ENCODE peak calls at places on chromosomes 11 and 22, in five cellular contexts. X is A549, A is left ventricle myocardium inferior, N is SK-N-SH, J is fibroblast of the aortic adventitia. O is an unnamed sample.

GRCh38 chr11:465896-466538 is 15.9 kb downstream of the PTDSS2 start:
- DNase-seq in X (no peak), A (no peak), N (no peak), J (no peak), O (no peak)

GRCh38 chr11:74460481-74461154 is 6.7 kb downstream of the KCNE3 start:
- DNase-seq in X (peak), A (no peak), N (no peak), J (peak), O (peak)

GRCh38 chr11:72135891-72136676 is 559 bp downstream of the FOLR3 start:
- DNase-seq in X (no peak), A (no peak), N (no peak), J (no peak), O (no peak)

GRCh38 chr22:37462983-37463382 is 23.2 kb downstream of the MFNG start:
- DNase-seq in X (no peak), A (no peak), N (no peak), J (peak), O (peak)

GRCh38 chr11:128323381-128323780 is 264.0 kb downstream of the ETS1 start:
- DNase-seq in X (peak), A (no peak), N (no peak), J (peak), O (peak)

GRCh38 chr11:116232364-116232801 is 540.4 kb downstream of the BUD13 start:
- DNase-seq in X (no peak), A (no peak), N (no peak), J (no peak), O (no peak)

GRCh38 chr11:48103621-48104561 is 112.7 kb upstream of the OR4B1 start:
- DNase-seq in X (peak), A (no peak), N (no peak), J (no peak), O (no peak)

GRCh38 chr11:12287374-12288211 is 89.8 kb upstream of the PARVA start:
- DNase-seq in X (peak), A (no peak), N (peak), J (peak), O (peak)

GRCh38 chr11:12200359-12201015 is 90.1 kb downstream of the MICAL2 start:
- DNase-seq in X (no peak), A (peak), N (peak), J (peak), O (peak)

GRCh38 chr11:1194977-1195689 is 27.7 kb upstream of the MUC5B start:
- DNase-seq in X (no peak), A (peak), N (peak), J (no peak), O (no peak)

GRCh38 chr22:44587004-44587793 is 89.2 kb upstream of the RTL6 start:
- DNase-seq in X (peak), A (peak), N (no peak), J (peak), O (no peak)

GRCh38 chr22:36977947-36978660 is 41.1 kb downstream of the TST start:
- DNase-seq in X (peak), A (peak), N (peak), J (peak), O (peak)

GRCh38 chr11:36155770-36156485 is 133.3 kb downstream of the COMMD9 start:
- DNase-seq in X (no peak), A (no peak), N (no peak), J (peak), O (peak)

GRCh38 chr11:117070016-117070415 is 28.2 kb downstream of the SIK3 start:
- DNase-seq in X (no peak), A (no peak), N (no peak), J (peak), O (peak)

GRCh38 chr11:82889133-82890001 is 10.9 kb downstream of the PRCP start:
- DNase-seq in X (no peak), A (no peak), N (no peak), J (peak), O (peak)

GRCh38 chr11:117900144-117900651 is 23.7 kb upstream of the FXYD6 start:
- DNase-seq in X (no peak), A (no peak), N (no peak), J (no peak), O (no peak)

GRCh38 chr11:117281159-117281558 is 10.0 kb upstream of the BACE1-AS start:
- DNase-seq in X (peak), A (no peak), N (no peak), J (peak), O (peak)

GRCh38 chr11:45884596-45885185 is 760 bp upstream of the MAPK8IP1 start:
- DNase-seq in X (no peak), A (no peak), N (no peak), J (no peak), O (no peak)

GRCh38 chr11:94049351-94049750 is 28.2 kb downstream of the HEPHL1 start:
- DNase-seq in X (no peak), A (no peak), N (no peak), J (no peak), O (no peak)

GRCh38 chr11:8811571-8811970 is 99.4 kb upstream of the AKIP1 start:
- DNase-seq in X (no peak), A (no peak), N (no peak), J (peak), O (no peak)

GRCh38 chr11:65491614-65492386 is 7.0 kb upstream of the MALAT1 start:
- DNase-seq in X (peak), A (peak), N (no peak), J (peak), O (peak)

GRCh38 chr11:1195690-1196515 is 27.0 kb upstream of the MUC5B start:
- DNase-seq in X (no peak), A (peak), N (peak), J (no peak), O (no peak)

GRCh38 chr11:74307409-74307808 is 4.0 kb downstream of the P4HA3 start:
- DNase-seq in X (no peak), A (no peak), N (peak), J (peak), O (peak)

DNA sequence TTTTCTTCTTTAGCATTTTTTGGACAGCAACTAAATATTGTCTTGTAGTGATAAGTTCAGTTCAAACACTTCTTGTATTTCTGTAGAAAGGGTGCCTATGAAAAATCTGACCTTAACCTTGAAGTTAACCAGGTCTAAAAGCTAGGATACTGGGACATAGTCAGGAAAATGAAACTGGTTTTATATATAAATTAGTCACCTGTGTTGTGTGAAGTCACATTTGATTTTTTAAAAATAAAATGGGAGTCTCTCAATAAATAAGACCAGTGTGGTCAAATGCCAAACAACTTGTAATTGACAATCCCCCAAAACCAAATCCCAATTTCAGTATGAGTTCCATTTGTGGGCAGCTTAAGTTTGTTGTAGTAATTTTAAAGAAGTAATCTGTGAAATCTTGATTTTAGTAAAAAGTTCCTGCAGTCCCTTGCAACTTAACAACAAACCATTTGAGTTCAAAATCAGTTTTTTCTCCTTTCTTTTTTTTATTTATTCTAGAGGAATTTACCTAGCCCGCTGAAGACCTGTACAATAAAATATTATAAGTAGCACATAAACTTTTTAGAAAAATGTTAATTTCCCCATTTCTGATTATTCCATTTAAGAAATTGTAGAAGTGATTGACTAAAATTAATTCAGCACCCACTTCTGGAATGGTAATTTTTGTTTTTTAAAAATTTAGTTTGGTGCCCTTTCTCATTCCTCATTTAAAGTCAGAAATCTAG is 84.4 kb upstream of the PPARA start:
- DNase-seq in X (no peak), A (no peak), N (no peak), J (peak), O (peak)
- H3K4me3 ChIP-seq in X (peak), A (peak), N (peak), J (peak), O (peak)

GRCh38 chr22:46390652-46391301 is 55.3 kb downstream of the TRMU start:
- DNase-seq in X (no peak), A (peak), N (peak), J (peak), O (peak)
- TF ChIP-seq CTCF in X (no peak), A (peak), N (peak), J (peak), O (peak)

DNA sequence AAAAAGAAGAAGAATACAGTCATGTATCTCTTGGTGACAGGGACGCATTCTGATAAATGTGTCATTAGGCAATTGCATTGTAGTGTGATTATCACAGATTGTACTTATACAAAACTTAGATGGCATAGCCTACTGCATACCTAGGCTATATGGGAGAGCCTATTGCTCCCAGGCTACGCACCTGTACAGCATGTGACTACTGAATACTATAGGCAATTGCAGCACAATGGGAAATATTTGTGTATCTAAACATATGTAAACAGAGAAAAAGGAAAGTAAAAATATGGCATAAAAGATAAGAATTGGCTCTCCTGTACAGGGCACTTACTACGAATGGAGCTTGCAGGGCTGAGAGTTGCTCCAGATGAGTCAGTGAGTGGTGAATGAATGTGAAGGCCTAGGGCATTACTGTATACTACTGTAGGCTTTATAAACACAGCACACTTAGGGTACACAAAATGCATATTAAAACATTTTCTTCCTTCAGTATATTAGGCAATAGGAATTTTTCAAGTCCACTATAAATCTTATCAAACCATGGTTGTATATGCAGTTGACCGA is 13.2 kb downstream of the APOL6 start:
- DNase-seq in X (no peak), A (no peak), N (no peak), J (peak), O (no peak)
- H3K4me3 ChIP-seq in X (no peak), A (no peak), N (no peak), J (no peak), O (no peak)

DNA sequence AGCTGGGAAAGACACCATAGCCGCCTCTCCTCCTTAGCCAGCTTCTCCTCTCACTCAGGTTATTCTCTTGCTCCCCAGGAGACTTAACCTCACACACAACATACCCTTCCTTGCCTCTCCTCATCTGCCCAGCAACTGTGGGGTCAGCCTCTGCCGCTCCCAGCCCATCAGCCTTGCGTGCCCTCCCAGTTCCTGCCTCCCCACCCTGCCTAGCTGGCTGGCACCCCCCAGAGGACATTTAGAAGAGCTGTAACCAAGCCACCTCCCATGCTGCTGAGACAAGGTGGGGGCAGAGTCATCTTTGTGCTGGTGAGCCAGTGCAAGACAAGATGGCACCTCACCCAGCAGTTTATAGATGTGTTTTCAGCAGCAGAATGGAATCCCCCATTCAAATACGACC is 38.2 kb downstream of the TOM1 start:
- DNase-seq in X (no peak), A (no peak), N (no peak), J (no peak), O (no peak)
- TF ChIP-seq CTCF in X (no peak), A (no peak), N (no peak), J (no peak), O (no peak)

DNA sequence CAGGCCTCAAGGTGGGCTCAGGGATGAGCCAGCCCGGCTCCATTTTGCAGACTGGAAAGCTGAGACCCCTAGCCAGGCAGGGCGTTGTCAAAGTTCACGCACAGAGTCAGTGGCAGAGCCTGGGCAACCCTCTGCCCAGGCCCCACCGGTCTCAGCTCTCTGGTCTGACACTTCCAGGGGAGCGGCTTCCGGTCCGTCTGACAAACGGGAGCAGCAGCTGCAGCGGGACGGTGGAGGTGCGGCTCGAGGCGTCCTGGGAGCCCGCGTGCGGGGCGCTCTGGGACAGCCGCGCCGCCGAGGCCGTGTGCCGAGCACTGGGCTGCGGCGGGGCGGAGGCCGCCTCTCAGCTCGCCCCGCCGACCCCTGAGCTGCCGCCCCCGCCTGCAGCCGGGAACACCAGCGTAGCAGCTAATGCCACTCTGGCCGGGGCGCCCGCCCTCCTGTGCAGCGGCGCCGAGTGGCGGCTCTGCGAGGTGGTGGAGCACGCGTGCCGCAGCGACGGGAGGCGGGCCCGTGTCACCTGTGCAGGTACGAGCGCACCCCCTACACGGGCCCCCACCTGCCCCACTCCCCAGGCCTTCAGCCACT is 36.0 kb downstream of the CD6 start:
- DNase-seq in X (no peak), A (no peak), N (peak), J (no peak), O (no peak)
- H3K4me3 ChIP-seq in X (peak), A (peak), N (peak), J (no peak), O (no peak)

GRCh38 chr11:69644071-69644961 is 3.4 kb downstream of the CCND1 start:
- DNase-seq in X (peak), A (peak), N (peak), J (peak), O (peak)
- TF ChIP-seq CTCF in X (peak), A (peak), N (peak), J (peak), O (peak)

O was measured in fibroblast of mammary gland.